ENCODE peak calls at places on chromosomes 16 and 17, in ten cellular contexts. A is sciatic nerve; I is pancreas; U is stimulated activated naive B cell treated with anti-CD40 and anti-IgM and Interleukin-4, amounts not matched to agents 10 μg/mL and 1 μg/mL and 100 μg/mL, for 72 hours; G is activated T-cell treated with anti-CD3 and anti-CD28 coated beads, Interleukin-2, amount 50 U/mL, for 4 hours; D is heart right ventricle; J is WTC11; L is GM23338; B is left lung; H is heart left ventricle. X is an unnamed sample.

GRCh38 chr17:72446525-72447250 is 325.9 kb downstream of the SOX9 start:
- ATAC-seq in A (peak), I (no peak), U (no peak), G (no peak), D (no peak), J (no peak), L (no peak), B (no peak), H (no peak), X (no peak)

GRCh38 chr17:36553459-36553858 is 8.7 kb downstream of the GGNBP2 start:
- ATAC-seq in A (no peak), I (no peak), U (no peak), G (no peak), D (no peak), J (no peak), L (no peak), B (no peak), H (no peak), X (no peak)

GRCh38 chr17:39997543-39997942 is 16.9 kb downstream of the PSMD3 start:
- ATAC-seq in A (peak), I (no peak), U (no peak), G (no peak), D (no peak), J (no peak), L (no peak), B (no peak), H (peak), X (no peak)

GRCh38 chr16:56549744-56550385 is 15.0 kb upstream of the MT4 start:
- ATAC-seq in A (no peak), I (no peak), U (no peak), G (peak), D (no peak), J (no peak), L (no peak), B (no peak), H (no peak), X (no peak)

GRCh38 chr17:27367121-27367981 is 73.4 kb downstream of the WSB1 start:
- ATAC-seq in A (no peak), I (no peak), U (no peak), G (no peak), D (no peak), J (peak), L (peak), B (no peak), H (peak), X (no peak)

GRCh38 chr16:56233795-56234566 is 42.7 kb downstream of the GNAO1 start:
- ATAC-seq in A (no peak), I (no peak), U (no peak), G (no peak), D (no peak), J (no peak), L (no peak), B (peak), H (no peak), X (no peak)

GRCh38 chr17:14373587-14374259 is 72.8 kb downstream of the HS3ST3B1 start:
- ATAC-seq in A (no peak), I (no peak), U (no peak), G (no peak), D (no peak), J (no peak), L (no peak), B (no peak), H (no peak), X (no peak)

GRCh38 chr17:74244543-74244942 is 29.5 kb upstream of the DNAI2 start:
- ATAC-seq in A (no peak), I (no peak), U (no peak), G (no peak), D (no peak), J (no peak), L (no peak), B (peak), H (peak), X (no peak)

GRCh38 chr17:66542183-66542966 is 240.0 kb downstream of the PRKCA start:
- ATAC-seq in A (no peak), I (no peak), U (peak), G (peak), D (no peak), J (no peak), L (no peak), B (peak), H (peak), X (no peak)

GRCh38 chr17:32835291-32835761 is 41.6 kb downstream of the MYO1D start:
- ATAC-seq in A (no peak), I (no peak), U (no peak), G (no peak), D (no peak), J (no peak), L (no peak), B (no peak), H (no peak), X (no peak)

GRCh38 chr17:83180996-83181481 is 101.6 kb downstream of the METRNL start:
- ATAC-seq in A (no peak), I (no peak), U (peak), G (no peak), D (no peak), J (no peak), L (peak), B (no peak), H (no peak), X (no peak)

GRCh38 chr16:1906052-1906845 is 12.0 kb downstream of the HS3ST6 start:
- ATAC-seq in A (no peak), I (no peak), U (no peak), G (no peak), D (no peak), J (peak), L (peak), B (no peak), H (no peak), X (no peak)

GRCh38 chr17:30000001-30000754 is 58.7 kb downstream of the EFCAB5 start:
- ATAC-seq in A (no peak), I (no peak), U (no peak), G (peak), D (no peak), J (no peak), L (no peak), B (no peak), H (no peak), X (no peak)

GRCh38 chr17:75511270-75511609 is 4.1 kb downstream of the CASKIN2 start:
- ATAC-seq in A (no peak), I (no peak), U (no peak), G (no peak), D (no peak), J (no peak), L (no peak), B (no peak), H (no peak), X (no peak)

GRCh38 chr16:75555213-75555706 is 792 bp downstream of the TMEM231 start:
- ATAC-seq in A (peak), I (peak), U (peak), G (no peak), D (peak), J (peak), L (peak), B (peak), H (peak), X (peak)

GRCh38 chr17:13520899-13521572 is 80.7 kb downstream of the HS3ST3A1 start:
- ATAC-seq in A (no peak), I (no peak), U (no peak), G (no peak), D (no peak), J (no peak), L (no peak), B (peak), H (no peak), X (no peak)

GRCh38 chr16:85750021-85750826 is 672 bp downstream of the C16orf74 start:
- ATAC-seq in A (no peak), I (no peak), U (peak), G (peak), D (no peak), J (peak), L (peak), B (peak), H (peak), X (peak)

GRCh38 chr17:67920212-67920611 is 76.1 kb downstream of the C17orf58 start:
- ATAC-seq in A (no peak), I (no peak), U (no peak), G (no peak), D (no peak), J (no peak), L (no peak), B (no peak), H (peak), X (no peak)

GRCh38 chr17:17351901-17352781 is 49.0 kb downstream of the NT5M start:
- ATAC-seq in A (no peak), I (no peak), U (no peak), G (no peak), D (peak), J (no peak), L (no peak), B (no peak), H (peak), X (no peak)

GRCh38 chr17:6233339-6233738 is 163.2 kb downstream of the WSCD1 start:
- ATAC-seq in A (no peak), I (no peak), U (no peak), G (no peak), D (no peak), J (no peak), L (no peak), B (no peak), H (peak), X (no peak)

GRCh38 chr16:88558457-88559442 is 11.5 kb upstream of the ZC3H18 start:
- ATAC-seq in A (peak), I (peak), U (peak), G (peak), D (peak), J (peak), L (peak), B (peak), H (peak), X (peak)

GRCh38 chr17:3738562-3739295 is 15.0 kb downstream of the HASPIN start:
- ATAC-seq in A (peak), I (peak), U (no peak), G (peak), D (peak), J (peak), L (peak), B (peak), H (no peak), X (peak)

GRCh38 chr16:55437627-55438026 is 41.4 kb upstream of the MMP2 start:
- ATAC-seq in A (peak), I (no peak), U (no peak), G (no peak), D (no peak), J (no peak), L (no peak), B (peak), H (peak), X (peak)

GRCh38 chr16:14409563-14409962 is 220.5 kb downstream of the PARN start:
- ATAC-seq in A (peak), I (no peak), U (no peak), G (no peak), D (no peak), J (no peak), L (no peak), B (peak), H (peak), X (peak)

GRCh38 chr16:66511615-66512500 is 38.1 kb downstream of the TK2 start:
- ATAC-seq in A (peak), I (no peak), U (no peak), G (no peak), D (no peak), J (peak), L (peak), B (peak), H (no peak), X (peak)

GRCh38 chr17:27554152-27554551 is 76.8 kb upstream of the LGALS9 start:
- ATAC-seq in A (no peak), I (no peak), U (no peak), G (no peak), D (peak), J (no peak), L (no peak), B (no peak), H (no peak), X (peak)